ENCODE peak calls at places on chromosomes 4 and X, in four cellular contexts. V, Q, E and B are unnamed samples.
A peak's percentile ranks its signal among the peaks of the same experiment; 100 is the strongest.

GRCh38 chr4:127291316-127291715 is 341.4 kb upstream of the INTU start:
- DNase-seq in V (no peak), Q (no peak), E (no peak), B (no peak)

GRCh38 chrX:17597836-17598434 is 139.4 kb upstream of the SCML1 start:
- DNase-seq in V (no peak), Q (no peak), E (no peak), B (no peak)

GRCh38 chr4:87856816-87857215 is 24.0 kb downstream of the MEPE start:
- DNase-seq in V (no peak), Q (no peak), E (no peak), B (no peak)

GRCh38 chr4:77695769-77696168 is 90.1 kb downstream of the CXCL13 start:
- DNase-seq in V (no peak), Q (no peak), E (no peak), B (no peak)

GRCh38 chr4:26060286-26060685 is 146.3 kb downstream of the SMIM20 start:
- DNase-seq in V (no peak), Q (no peak), E (no peak), B (no peak)

GRCh38 chrX:23898412-23898959 is 9.3 kb downstream of the APOO start:
- DNase-seq in V (no peak), Q (no peak), E (no peak), B (no peak)

GRCh38 chr4:118113220-118113619 is 78.9 kb downstream of the NDST3 start:
- DNase-seq in V (no peak), Q (no peak), E (no peak), B (no peak)

GRCh38 chr4:100421356-100421978 is 96.4 kb downstream of the EMCN start:
- DNase-seq in V (no peak), Q (no peak), E (no peak), B (no peak)

GRCh38 chr4:163587867-163588266 is 93.4 kb downstream of the TMA16 start:
- DNase-seq in V (no peak), Q (no peak), E (peak; percentile 73), B (no peak)

GRCh38 chr4:143133966-143134365 is 50.8 kb upstream of the USP38 start:
- DNase-seq in V (no peak), Q (no peak), E (no peak), B (no peak)

GRCh38 chr4:4217123-4217522 is 9.6 kb downstream of the OTOP1 start:
- DNase-seq in V (no peak), Q (no peak), E (no peak), B (no peak)

GRCh38 chrX:24425806-24426205 is 39.3 kb upstream of the PDK3 start:
- DNase-seq in V (no peak), Q (no peak), E (no peak), B (no peak)

GRCh38 chrX:107710617-107711391 is 64.8 kb downstream of the TSC22D3 start:
- DNase-seq in V (peak; percentile 30), Q (peak; percentile 45), E (peak; percentile 87), B (peak; percentile 93)

GRCh38 chr4:43271946-43272345 is 379.4 kb downstream of the GRXCR1 start:
- DNase-seq in V (no peak), Q (no peak), E (no peak), B (no peak)

GRCh38 chr4:152776352-152776751 is 3.2 kb downstream of the TIGD4 start:
- DNase-seq in V (no peak), Q (no peak), E (no peak), B (no peak)

GRCh38 chr4:182418054-182418734 is 175.0 kb downstream of the TENM3 start:
- DNase-seq in V (no peak), Q (no peak), E (no peak), B (no peak)

GRCh38 chrX:120790118-120790517 is 85.5 kb downstream of the CT47B1 start:
- DNase-seq in V (peak; percentile 10), Q (peak; percentile 38), E (peak; percentile 47), B (peak; percentile 7)

GRCh38 chr4:7803371-7803770 is 136.3 kb downstream of the AFAP1 start:
- DNase-seq in V (no peak), Q (no peak), E (no peak), B (no peak)

GRCh38 chr4:152970102-152970820 is 34.1 kb downstream of the FHDC1 start:
- DNase-seq in V (no peak), Q (no peak), E (no peak), B (no peak)

GRCh38 chrX:445727-446126 is 59.0 kb upstream of the PPP2R3B start:
- DNase-seq in V (no peak), Q (no peak), E (no peak), B (no peak)

GRCh38 chrX:131841496-131842410 is 181.3 kb upstream of the STK26 start:
- DNase-seq in V (peak; percentile 35), Q (peak; percentile 65), E (no peak), B (peak; percentile 53)

GRCh38 chrX:155027509-155028066 is 944 bp downstream of the FUNDC2 start:
- DNase-seq in V (no peak), Q (no peak), E (no peak), B (peak; percentile 46)

GRCh38 chr4:67035501-67035900 is 509.8 kb downstream of the CENPC start:
- DNase-seq in V (no peak), Q (no peak), E (no peak), B (no peak)

GRCh38 chrX:53930513-53931380 is 113.5 kb downstream of the PHF8 start:
- DNase-seq in V (no peak), Q (no peak), E (no peak), B (no peak)

GRCh38 chr4:74466242-74466641 is 21.3 kb downstream of the AREG start:
- DNase-seq in V (no peak), Q (no peak), E (no peak), B (no peak)

GRCh38 chr4:141352328-141352727 is 131.6 kb downstream of the ZNF330 start:
- DNase-seq in V (no peak), Q (no peak), E (no peak), B (peak; percentile 14)

GRCh38 chrX:22220941-22221340 is 51.8 kb upstream of the CBLL2 start:
- DNase-seq in V (no peak), Q (no peak), E (no peak), B (no peak)

GRCh38 chrX:135112096-135112729 is 8.1 kb downstream of the ETDB start:
- DNase-seq in V (no peak), Q (no peak), E (no peak), B (no peak)

GRCh38 chrX:8971116-8971515 is 62.8 kb downstream of the FAM9B start:
- DNase-seq in V (no peak), Q (no peak), E (no peak), B (peak; percentile 23)

GRCh38 chrX:6718766-6719165 is 183.8 kb upstream of the VCX3A start:
- DNase-seq in V (no peak), Q (no peak), E (no peak), B (no peak)

GRCh38 chr4:6027392-6027791 is 9.2 kb upstream of the C4orf50 start:
- DNase-seq in V (no peak), Q (no peak), E (no peak), B (no peak)

GRCh38 chr4:137819964-137820383 is 287.7 kb upstream of the PCDH18 start:
- DNase-seq in V (peak; percentile 7), Q (no peak), E (peak; percentile 1), B (peak; percentile 4)

GRCh38 chrX:40933132-40934078 is 151.8 kb upstream of the USP9X start:
- DNase-seq in V (no peak), Q (peak; percentile 13), E (peak; percentile 31), B (peak; percentile 10)

GRCh38 chrX:40938418-40938817 is 146.8 kb upstream of the USP9X start:
- DNase-seq in V (no peak), Q (no peak), E (no peak), B (no peak)

GRCh38 chrX:40931921-40932320 is 153.3 kb upstream of the USP9X start:
- DNase-seq in V (no peak), Q (no peak), E (no peak), B (no peak)

GRCh38 chrX:40936827-40937226 is 148.4 kb upstream of the USP9X start:
- DNase-seq in V (no peak), Q (no peak), E (no peak), B (no peak)
- TF ChIP-seq SPI1 in V (no peak), Q (no peak), E (no peak), B (no peak)

DNA sequence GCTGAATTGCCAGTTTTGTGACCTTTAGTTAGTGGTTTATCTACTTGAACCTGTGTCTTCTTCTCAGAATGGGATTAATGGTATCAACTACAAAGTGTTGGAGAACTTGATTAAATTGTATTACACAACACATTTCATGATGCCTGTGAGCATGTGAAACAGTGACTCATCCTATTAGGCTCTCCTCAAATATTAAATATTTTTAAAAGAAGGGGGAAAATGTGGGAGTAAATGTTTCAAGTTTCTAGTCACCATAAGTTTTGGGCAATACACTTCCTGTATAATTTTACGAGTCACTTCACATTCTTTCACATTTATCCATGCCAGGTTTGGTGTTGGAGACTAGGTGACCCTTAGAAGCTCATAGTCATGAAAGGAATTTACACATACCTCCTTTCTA is 147.0 kb downstream of the HS3ST1 start:
- DNase-seq in V (no peak), Q (no peak), E (no peak), B (no peak)
- TF ChIP-seq SPI1 in V (no peak), Q (no peak), E (no peak), B (no peak)

GRCh38 chr4:22385615-22386014 is 130.3 kb downstream of the ADGRA3 start:
- DNase-seq in V (no peak), Q (no peak), E (no peak), B (no peak)
- TF ChIP-seq SPI1 in V (no peak), Q (no peak), E (no peak), B (no peak)

GRCh38 chr4:1608821-1609500 is 75.2 kb downstream of the FAM53A start:
- DNase-seq in V (no peak), Q (no peak), E (no peak), B (no peak)

GRCh38 chr4:1610791-1611500 is 73.2 kb downstream of the FAM53A start:
- DNase-seq in V (no peak), Q (no peak), E (no peak), B (no peak)

GRCh38 chr4:1611501-1611870 is 72.6 kb downstream of the FAM53A start:
- DNase-seq in V (no peak), Q (no peak), E (no peak), B (no peak)

GRCh38 chr4:1609901-1610790 is 74.0 kb downstream of the FAM53A start:
- DNase-seq in V (no peak), Q (no peak), E (no peak), B (no peak)

GRCh38 chr4:1608196-1608820 is 75.8 kb downstream of the FAM53A start:
- DNase-seq in V (no peak), Q (no peak), E (no peak), B (no peak)
- TF ChIP-seq SPI1 in V (no peak), Q (no peak), E (no peak), B (no peak)